ENCODE peak calls at places on chromosome 15, in ten cellular contexts. One of them, this sample, is unnamed.

GRCh38 chr15:82737975-82738374 is 28.3 kb upstream of the AP3B2 start:
- DNase-seq in transverse colon: no peak
- DNase-seq in body of pancreas: no peak
- DNase-seq in neuronal stem cell: no peak
- DNase-seq in stimulated activated CD4-positive, alpha-beta T cell treated with anti-CD3 and anti-CD28 coated beads, Interleukin-4, amount 100 ng/mL, for 4 hours: no peak
- DNase-seq in GM23248: no peak
- DNase-seq in kidney: no peak
- DNase-seq in NCI-H2171 treated with DMSO at 0.1 percent for 48 hours: peak; percentile 28
- DNase-seq in CD4-positive, alpha-beta T cell: no peak
- DNase-seq in renal cortical epithelial cell: no peak
- DNase-seq in this sample: no peak

GRCh38 chr15:45140851-45141250 is 11.1 kb downstream of the DUOX1 start:
- DNase-seq in transverse colon: no peak
- DNase-seq in body of pancreas: no peak
- DNase-seq in neuronal stem cell: no peak
- DNase-seq in stimulated activated CD4-positive, alpha-beta T cell treated with anti-CD3 and anti-CD28 coated beads, Interleukin-4, amount 100 ng/mL, for 4 hours: no peak
- DNase-seq in GM23248: no peak
- DNase-seq in kidney: no peak
- DNase-seq in NCI-H2171 treated with DMSO at 0.1 percent for 48 hours: no peak
- DNase-seq in CD4-positive, alpha-beta T cell: no peak
- DNase-seq in renal cortical epithelial cell: no peak
- DNase-seq in this sample: no peak

GRCh38 chr15:80749589-80749988 is 29.6 kb upstream of the CEMIP start:
- DNase-seq in transverse colon: no peak
- DNase-seq in body of pancreas: no peak
- DNase-seq in neuronal stem cell: no peak
- DNase-seq in stimulated activated CD4-positive, alpha-beta T cell treated with anti-CD3 and anti-CD28 coated beads, Interleukin-4, amount 100 ng/mL, for 4 hours: no peak
- DNase-seq in GM23248: peak; percentile 60
- DNase-seq in kidney: no peak
- DNase-seq in NCI-H2171 treated with DMSO at 0.1 percent for 48 hours: no peak
- DNase-seq in CD4-positive, alpha-beta T cell: no peak
- DNase-seq in renal cortical epithelial cell: no peak
- DNase-seq in this sample: no peak

GRCh38 chr15:50594311-50594710 is 47.8 kb upstream of the USP50 start:
- DNase-seq in transverse colon: no peak
- DNase-seq in body of pancreas: no peak
- DNase-seq in neuronal stem cell: no peak
- DNase-seq in stimulated activated CD4-positive, alpha-beta T cell treated with anti-CD3 and anti-CD28 coated beads, Interleukin-4, amount 100 ng/mL, for 4 hours: no peak
- DNase-seq in GM23248: no peak
- DNase-seq in kidney: no peak
- DNase-seq in NCI-H2171 treated with DMSO at 0.1 percent for 48 hours: no peak
- DNase-seq in CD4-positive, alpha-beta T cell: no peak
- DNase-seq in renal cortical epithelial cell: no peak
- DNase-seq in this sample: no peak

GRCh38 chr15:83282141-83282540 is 2.3 kb downstream of the BNC1 start:
- DNase-seq in transverse colon: no peak
- DNase-seq in body of pancreas: no peak
- DNase-seq in neuronal stem cell: no peak
- DNase-seq in stimulated activated CD4-positive, alpha-beta T cell treated with anti-CD3 and anti-CD28 coated beads, Interleukin-4, amount 100 ng/mL, for 4 hours: no peak
- DNase-seq in GM23248: peak; percentile 52
- DNase-seq in kidney: no peak
- DNase-seq in NCI-H2171 treated with DMSO at 0.1 percent for 48 hours: no peak
- DNase-seq in CD4-positive, alpha-beta T cell: no peak
- DNase-seq in renal cortical epithelial cell: no peak
- DNase-seq in this sample: no peak

GRCh38 chr15:101001796-101002195 is 82.6 kb downstream of the LRRK1 start:
- DNase-seq in transverse colon: peak; percentile 4
- DNase-seq in body of pancreas: no peak
- DNase-seq in neuronal stem cell: no peak
- DNase-seq in stimulated activated CD4-positive, alpha-beta T cell treated with anti-CD3 and anti-CD28 coated beads, Interleukin-4, amount 100 ng/mL, for 4 hours: no peak
- DNase-seq in GM23248: no peak
- DNase-seq in kidney: no peak
- DNase-seq in NCI-H2171 treated with DMSO at 0.1 percent for 48 hours: no peak
- DNase-seq in CD4-positive, alpha-beta T cell: no peak
- DNase-seq in renal cortical epithelial cell: no peak
- DNase-seq in this sample: no peak

GRCh38 chr15:90001062-90001682 is at the start of gene ZNF710:
- DNase-seq in transverse colon: peak; percentile 49
- DNase-seq in body of pancreas: peak; percentile 38
- DNase-seq in neuronal stem cell: peak; percentile 51
- DNase-seq in stimulated activated CD4-positive, alpha-beta T cell treated with anti-CD3 and anti-CD28 coated beads, Interleukin-4, amount 100 ng/mL, for 4 hours: peak; percentile 20
- DNase-seq in GM23248: peak; percentile 74
- DNase-seq in kidney: peak; percentile 85
- DNase-seq in NCI-H2171 treated with DMSO at 0.1 percent for 48 hours: peak; percentile 48
- DNase-seq in CD4-positive, alpha-beta T cell: peak; percentile 4
- DNase-seq in renal cortical epithelial cell: peak; percentile 32
- DNase-seq in this sample: no peak

GRCh38 chr15:89406218-89406716 is 71.6 kb upstream of the POLG start:
- DNase-seq in transverse colon: no peak
- DNase-seq in body of pancreas: no peak
- DNase-seq in neuronal stem cell: no peak
- DNase-seq in stimulated activated CD4-positive, alpha-beta T cell treated with anti-CD3 and anti-CD28 coated beads, Interleukin-4, amount 100 ng/mL, for 4 hours: no peak
- DNase-seq in GM23248: no peak
- DNase-seq in kidney: no peak
- DNase-seq in NCI-H2171 treated with DMSO at 0.1 percent for 48 hours: no peak
- DNase-seq in CD4-positive, alpha-beta T cell: no peak
- DNase-seq in renal cortical epithelial cell: no peak
- DNase-seq in this sample: no peak

GRCh38 chr15:69129026-69129385 is 31.4 kb upstream of the GLCE start:
- DNase-seq in transverse colon: no peak
- DNase-seq in body of pancreas: no peak
- DNase-seq in neuronal stem cell: no peak
- DNase-seq in stimulated activated CD4-positive, alpha-beta T cell treated with anti-CD3 and anti-CD28 coated beads, Interleukin-4, amount 100 ng/mL, for 4 hours: no peak
- DNase-seq in GM23248: no peak
- DNase-seq in kidney: no peak
- DNase-seq in NCI-H2171 treated with DMSO at 0.1 percent for 48 hours: no peak
- DNase-seq in CD4-positive, alpha-beta T cell: no peak
- DNase-seq in renal cortical epithelial cell: peak; percentile 6
- DNase-seq in this sample: no peak